ENCODE peak calls at places on chromosome 21, in nine cellular contexts. G is right atrium auricular region; J is GM12864; D is fibroblast of lung; H is CD4-positive, alpha-beta T cell; X is brain microvascular endothelial cell; Q is WTC11; Y is neural crest cell; W is AG04450. E is an unnamed sample.
A peak's percentile ranks its signal among the peaks of the same experiment; 100 is the strongest.

GRCh38 chr21:31730687-31731111 is 1.2 kb downstream of the SCAF4 start:
- DNase-seq in J (no peak), W (no peak), Y (no peak), H (no peak), Q (peak; percentile 73), D (no peak), G (no peak), X (no peak), E (no peak)

GRCh38 chr21:41897047-41897669 is 18.0 kb upstream of the PRDM15 start:
- DNase-seq in Y (no peak), D (no peak), G (no peak), Q (no peak), H (no peak), J (no peak), X (no peak), W (no peak), E (no peak)

GRCh38 chr21:41817228-41817627 is 50.4 kb upstream of the RIPK4 start:
- DNase-seq in Q (peak; percentile 70), H (peak; percentile 19), X (peak; percentile 75), W (peak; percentile 44), G (no peak), Y (peak; percentile 48), J (no peak), D (peak; percentile 62), E (no peak)

GRCh38 chr21:26366781-26367180 is 196.2 kb upstream of the APP start:
- DNase-seq in D (no peak), J (no peak), H (no peak), X (peak; percentile 24), Y (no peak), W (no peak), Q (no peak), G (no peak), E (no peak)

GRCh38 chr21:34887729-34888568 is 161.2 kb downstream of the RUNX1 start:
- DNase-seq in Q (peak; percentile 40), X (peak; percentile 98), D (peak; percentile 98), H (peak; percentile 80), W (peak; percentile 93), J (peak; percentile 40), G (peak; percentile 91), Y (peak; percentile 14), E (peak; percentile 78)

GRCh38 chr21:39263372-39263771 is 50.1 kb downstream of the BRWD1 start:
- DNase-seq in H (no peak), J (no peak), D (no peak), X (no peak), Y (no peak), Q (no peak), W (no peak), G (no peak), E (no peak)

GRCh38 chr21:35011681-35012080 is 37.4 kb downstream of the RUNX1 start:
- DNase-seq in D (peak; percentile 67), J (no peak), Q (no peak), W (peak; percentile 21), Y (no peak), H (no peak), X (no peak), G (no peak), E (no peak)

GRCh38 chr21:36704281-36704957 is 5.5 kb downstream of the SIM2 start:
- DNase-seq in X (no peak), J (no peak), D (no peak), G (no peak), W (no peak), H (no peak), Y (no peak), Q (no peak), E (no peak)

GRCh38 chr21:38841472-38841871 is 35.7 kb downstream of the ETS2 start:
- DNase-seq in G (no peak), H (no peak), D (no peak), Y (no peak), X (no peak), Q (no peak), J (no peak), W (no peak), E (no peak)

GRCh38 chr21:36873511-36873910 is 93.0 kb downstream of the HLCS start:
- DNase-seq in W (no peak), D (no peak), X (no peak), G (no peak), Q (no peak), Y (no peak), H (no peak), J (no peak), E (no peak)

GRCh38 chr21:34880401-34880800 is 168.7 kb downstream of the RUNX1 start:
- DNase-seq in Q (no peak), H (no peak), D (no peak), J (no peak), W (no peak), G (no peak), X (no peak), Y (no peak), E (no peak)

DNA sequence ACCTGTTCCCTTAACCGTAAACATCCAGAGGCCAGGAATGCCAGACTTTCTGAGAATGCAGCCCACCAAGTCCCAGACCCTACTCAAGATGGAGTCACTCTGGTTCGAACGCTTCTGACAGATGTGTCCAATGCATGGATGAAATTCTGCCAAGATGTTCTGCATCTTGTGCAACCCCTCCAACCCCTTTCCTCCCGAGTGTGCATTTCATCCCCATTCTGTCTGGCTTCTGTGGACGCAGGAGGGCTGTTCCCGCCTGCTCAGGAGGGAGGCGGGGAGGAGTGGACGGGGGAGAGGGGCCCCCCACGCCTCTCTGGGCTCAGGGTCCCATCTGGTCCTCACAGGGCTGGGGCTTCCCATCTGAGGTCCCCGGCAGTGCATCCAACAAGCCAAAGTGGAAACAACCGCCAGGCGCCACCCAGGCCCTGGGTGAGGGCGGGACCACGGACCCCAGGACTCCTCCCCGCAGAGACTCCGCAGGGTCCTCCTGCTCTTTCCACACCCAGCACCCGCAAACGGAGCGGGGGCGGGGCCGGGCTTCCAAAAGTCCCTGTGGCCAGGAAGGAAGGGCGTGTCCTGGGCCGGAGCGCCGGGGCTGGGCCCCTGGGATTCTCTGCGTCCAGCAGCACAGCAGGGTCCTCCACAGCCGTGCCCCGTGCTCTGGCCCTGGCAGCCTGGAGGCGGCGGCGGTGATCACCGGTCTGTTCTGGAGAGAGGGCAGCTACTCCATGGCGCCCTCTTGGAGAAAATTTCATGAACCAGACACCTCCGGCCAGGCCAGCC is 27.7 kb upstream of the SUMO3 start:
- DNase-seq in W (no peak), H (no peak), Q (peak; percentile 83), X (no peak), Y (peak; percentile 58), G (peak; percentile 69), J (no peak), D (peak; percentile 53), E (peak; percentile 41)
- TF ChIP-seq CTCF in W (peak; percentile 44), H (peak; percentile 63), Q (no peak), X (peak; percentile 46), Y (peak; percentile 48), G (peak; percentile 66), J (no peak), D (peak; percentile 20), E (no peak)

DNA sequence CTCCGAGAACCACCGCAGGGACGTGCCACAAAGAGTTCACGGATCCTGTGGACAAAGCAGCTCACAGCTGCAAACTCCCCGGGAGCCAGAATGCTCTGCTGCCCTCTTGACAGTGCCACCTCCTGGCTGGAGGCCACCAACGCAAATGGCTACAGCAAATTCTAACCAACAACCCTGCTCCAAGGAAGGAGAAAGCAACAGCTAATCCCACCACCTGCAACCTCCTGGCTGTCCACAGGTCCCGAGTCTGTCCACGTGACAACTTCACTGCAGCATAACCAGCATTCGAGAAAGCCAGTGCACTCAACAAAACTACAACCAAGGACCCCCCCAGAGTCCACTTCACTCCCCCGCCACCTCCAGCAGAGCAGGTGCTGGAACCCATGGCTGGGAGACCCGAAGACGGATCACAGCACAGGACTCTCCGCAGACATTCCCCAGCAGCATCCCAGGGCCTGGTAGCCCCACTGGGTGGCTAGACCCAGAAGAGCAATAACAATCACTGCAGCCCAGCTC is 17.3 kb downstream of the POFUT2 start:
- DNase-seq in Q (peak; percentile 48), Y (no peak), J (no peak), W (no peak), X (no peak), H (no peak), G (no peak), D (no peak), E (no peak)
- TF ChIP-seq CTCF in Q (no peak), Y (no peak), J (no peak), W (no peak), X (peak; percentile 66), H (no peak), G (no peak), D (peak; percentile 38), E (no peak)

DNA sequence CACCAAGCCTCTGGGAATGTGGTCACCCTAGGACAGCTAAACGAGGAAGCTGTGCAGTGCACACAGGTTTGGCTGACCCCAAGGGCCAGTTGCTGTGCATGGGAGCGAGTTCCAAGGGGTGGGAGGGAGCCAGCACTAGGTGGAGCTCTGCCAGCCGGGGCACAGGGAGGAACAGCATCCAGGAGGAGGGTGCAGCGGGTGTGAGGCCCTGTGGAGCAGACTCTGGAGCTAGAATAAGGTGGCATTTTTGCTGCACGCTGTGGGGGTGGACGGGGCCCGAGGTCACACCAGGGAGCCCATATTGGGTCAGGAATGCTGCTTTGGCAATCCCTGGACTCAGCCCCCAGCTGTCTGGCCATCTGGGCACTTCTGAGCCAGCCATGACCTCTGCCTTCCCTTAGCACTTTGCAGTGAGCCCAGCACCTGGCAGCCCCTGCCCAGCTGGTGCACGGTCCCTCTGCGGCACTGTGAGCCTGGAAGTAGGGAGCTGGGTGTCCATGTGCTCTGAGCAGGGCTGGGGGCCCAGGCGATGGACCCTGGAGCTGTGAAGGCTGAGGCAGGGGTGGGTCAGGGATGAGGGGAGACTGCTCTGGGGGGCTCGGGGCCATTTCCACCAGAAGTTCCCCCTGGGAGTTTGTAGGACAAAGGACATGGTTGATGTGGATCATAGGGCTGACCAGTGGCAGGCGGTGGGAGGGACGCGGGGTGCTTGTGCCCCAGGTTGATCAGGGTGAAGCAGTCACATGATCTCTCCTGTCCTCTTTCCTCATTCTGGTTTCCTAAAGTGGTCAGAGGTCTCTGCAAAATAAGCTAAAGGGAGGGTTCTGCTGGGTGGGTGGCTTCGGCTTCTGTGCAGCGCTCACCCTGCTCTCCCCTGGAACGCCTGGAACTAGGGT is 8.9 kb downstream of the PDXK start:
- DNase-seq in Y (no peak), H (no peak), W (no peak), D (no peak), J (no peak), Q (peak; percentile 35), X (no peak), G (no peak), E (no peak)
- TF ChIP-seq CTCF in Y (no peak), H (no peak), W (no peak), D (no peak), J (no peak), Q (no peak), X (peak; percentile 46), G (no peak), E (no peak)

GRCh38 chr21:33386222-33386784 is 16.9 kb upstream of the IFNGR2 start:
- DNase-seq in H (no peak), J (no peak), X (no peak), G (no peak), Q (peak; percentile 50), W (no peak), Y (no peak), D (no peak), E (no peak)
- TF ChIP-seq CTCF in H (no peak), J (peak; percentile 28), X (peak; percentile 59), G (no peak), Q (peak; percentile 28), W (peak; percentile 31), Y (peak; percentile 32), D (peak; percentile 31), E (no peak)

DNA sequence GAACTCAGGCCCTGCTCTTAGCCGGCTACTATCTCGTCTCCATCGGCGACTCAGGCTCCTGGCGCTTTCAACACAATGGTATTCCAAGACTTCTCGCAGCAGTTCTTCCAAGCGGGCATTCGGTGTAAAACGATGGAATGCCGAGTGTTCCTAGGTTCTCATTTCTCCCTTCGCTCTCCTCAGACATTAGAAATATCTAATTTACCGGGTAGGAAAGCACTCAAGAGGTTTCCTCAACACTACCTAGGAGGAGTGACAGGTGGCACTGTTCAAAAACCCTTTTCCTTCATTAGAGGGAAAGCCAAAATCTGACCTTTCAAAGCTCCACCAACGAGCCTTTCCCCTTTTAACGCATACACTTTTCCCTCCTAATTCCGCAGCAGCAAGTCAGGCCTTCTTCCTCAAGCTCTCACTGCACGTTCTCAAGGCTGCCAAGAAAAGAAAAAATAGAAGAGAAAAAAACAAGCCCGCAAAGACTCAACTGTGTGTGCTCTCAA is 601 bp downstream of the UBE2G2 start:
- DNase-seq in H (no peak), Y (no peak), G (no peak), Q (no peak), J (no peak), D (peak; percentile 41), W (no peak), X (no peak), E (no peak)
- TF ChIP-seq CTCF in H (peak; percentile 78), Y (peak; percentile 58), G (no peak), Q (peak; percentile 16), J (peak; percentile 67), D (peak; percentile 16), W (peak; percentile 28), X (peak; percentile 57), E (peak; percentile 23)